ENCODE peak calls at places on chromosomes 3 and 15, in seven cellular contexts. One of them, this sample, is unnamed.

GRCh38 chr3:178439504-178439903 is 96.7 kb upstream of the KCNMB2 start:
- DNase-seq in left ventricle myocardium inferior: no peak
- DNase-seq in adrenal gland: no peak
- DNase-seq in AG04450: peak
- DNase-seq in sigmoid colon: no peak
- DNase-seq in mesendoderm: peak
- DNase-seq in cardiac muscle cell: peak
- DNase-seq in this sample: no peak

GRCh38 chr3:14496351-14496750 is 43.8 kb downstream of the GRIP2 start:
- DNase-seq in left ventricle myocardium inferior: no peak
- DNase-seq in adrenal gland: no peak
- DNase-seq in AG04450: no peak
- DNase-seq in sigmoid colon: no peak
- DNase-seq in mesendoderm: no peak
- DNase-seq in cardiac muscle cell: no peak
- DNase-seq in this sample: no peak

GRCh38 chr15:99076555-99077308 is 28.1 kb upstream of the SYNM start:
- DNase-seq in left ventricle myocardium inferior: peak
- DNase-seq in adrenal gland: peak
- DNase-seq in AG04450: peak
- DNase-seq in sigmoid colon: peak
- DNase-seq in mesendoderm: peak
- DNase-seq in cardiac muscle cell: peak
- DNase-seq in this sample: peak

GRCh38 chr3:4982773-4983738 is 3.8 kb downstream of the BHLHE40 start:
- DNase-seq in left ventricle myocardium inferior: no peak
- DNase-seq in adrenal gland: peak
- DNase-seq in AG04450: no peak
- DNase-seq in sigmoid colon: no peak
- DNase-seq in mesendoderm: no peak
- DNase-seq in cardiac muscle cell: no peak
- DNase-seq in this sample: no peak

GRCh38 chr15:68053701-68053996 is 466 bp upstream of the PIAS1 start:
- DNase-seq in left ventricle myocardium inferior: no peak
- DNase-seq in adrenal gland: no peak
- DNase-seq in AG04450: no peak
- DNase-seq in sigmoid colon: no peak
- DNase-seq in mesendoderm: no peak
- DNase-seq in cardiac muscle cell: no peak
- DNase-seq in this sample: no peak

GRCh38 chr3:57974796-57975388 is 33.3 kb upstream of the FLNB start:
- DNase-seq in left ventricle myocardium inferior: no peak
- DNase-seq in adrenal gland: peak
- DNase-seq in AG04450: peak
- DNase-seq in sigmoid colon: no peak
- DNase-seq in mesendoderm: peak
- DNase-seq in cardiac muscle cell: no peak
- DNase-seq in this sample: no peak

GRCh38 chr3:60363817-60364216 is 887.4 kb downstream of the FHIT start:
- DNase-seq in left ventricle myocardium inferior: no peak
- DNase-seq in adrenal gland: no peak
- DNase-seq in AG04450: peak
- DNase-seq in sigmoid colon: no peak
- DNase-seq in mesendoderm: no peak
- DNase-seq in cardiac muscle cell: no peak
- DNase-seq in this sample: no peak

GRCh38 chr3:194308635-194309213 is 42.4 kb downstream of the CPN2 start:
- DNase-seq in left ventricle myocardium inferior: no peak
- DNase-seq in adrenal gland: no peak
- DNase-seq in AG04450: no peak
- DNase-seq in sigmoid colon: peak
- DNase-seq in mesendoderm: no peak
- DNase-seq in cardiac muscle cell: no peak
- DNase-seq in this sample: no peak

GRCh38 chr15:68371851-68372250 is 60.1 kb downstream of the ITGA11 start:
- DNase-seq in left ventricle myocardium inferior: no peak
- DNase-seq in adrenal gland: no peak
- DNase-seq in AG04450: no peak
- DNase-seq in sigmoid colon: peak
- DNase-seq in mesendoderm: no peak
- DNase-seq in cardiac muscle cell: no peak
- DNase-seq in this sample: no peak

GRCh38 chr3:50347187-50347813 is 1.8 kb upstream of the ZMYND10 start:
- DNase-seq in left ventricle myocardium inferior: peak
- DNase-seq in adrenal gland: peak
- DNase-seq in AG04450: no peak
- DNase-seq in sigmoid colon: peak
- DNase-seq in mesendoderm: peak
- DNase-seq in cardiac muscle cell: peak
- DNase-seq in this sample: peak

GRCh38 chr3:108524547-108524946 is 14.2 kb upstream of the MYH15 start:
- DNase-seq in left ventricle myocardium inferior: no peak
- DNase-seq in adrenal gland: no peak
- DNase-seq in AG04450: no peak
- DNase-seq in sigmoid colon: no peak
- DNase-seq in mesendoderm: no peak
- DNase-seq in cardiac muscle cell: peak
- DNase-seq in this sample: no peak

GRCh38 chr15:90889736-90890456 is 5.6 kb downstream of the FES start:
- DNase-seq in left ventricle myocardium inferior: no peak
- DNase-seq in adrenal gland: no peak
- DNase-seq in AG04450: no peak
- DNase-seq in sigmoid colon: peak
- DNase-seq in mesendoderm: no peak
- DNase-seq in cardiac muscle cell: no peak
- DNase-seq in this sample: no peak

GRCh38 chr3:17602126-17602525 is 140.3 kb downstream of the TBC1D5 start:
- DNase-seq in left ventricle myocardium inferior: no peak
- DNase-seq in adrenal gland: no peak
- DNase-seq in AG04450: no peak
- DNase-seq in sigmoid colon: no peak
- DNase-seq in mesendoderm: peak
- DNase-seq in cardiac muscle cell: no peak
- DNase-seq in this sample: no peak

GRCh38 chr3:174329321-174329720 is 529.8 kb upstream of the NAALADL2 start:
- DNase-seq in left ventricle myocardium inferior: no peak
- DNase-seq in adrenal gland: no peak
- DNase-seq in AG04450: no peak
- DNase-seq in sigmoid colon: no peak
- DNase-seq in mesendoderm: no peak
- DNase-seq in cardiac muscle cell: no peak
- DNase-seq in this sample: no peak

GRCh38 chr3:122615303-122615702 is 37.9 kb downstream of the PARP15 start:
- DNase-seq in left ventricle myocardium inferior: no peak
- DNase-seq in adrenal gland: no peak
- DNase-seq in AG04450: no peak
- DNase-seq in sigmoid colon: no peak
- DNase-seq in mesendoderm: peak
- DNase-seq in cardiac muscle cell: no peak
- DNase-seq in this sample: no peak

GRCh38 chr15:85477730-85478129 is 97.3 kb downstream of the AKAP13 start:
- DNase-seq in left ventricle myocardium inferior: no peak
- DNase-seq in adrenal gland: no peak
- DNase-seq in AG04450: no peak
- DNase-seq in sigmoid colon: no peak
- DNase-seq in mesendoderm: no peak
- DNase-seq in cardiac muscle cell: no peak
- DNase-seq in this sample: peak

GRCh38 chr3:66253790-66254620 is 33.2 kb downstream of the SLC25A26 start:
- DNase-seq in left ventricle myocardium inferior: no peak
- DNase-seq in adrenal gland: no peak
- DNase-seq in AG04450: no peak
- DNase-seq in sigmoid colon: no peak
- DNase-seq in mesendoderm: peak
- DNase-seq in cardiac muscle cell: peak
- DNase-seq in this sample: no peak

GRCh38 chr3:71305246-71306206 is 278.0 kb downstream of the FOXP1 start:
- DNase-seq in left ventricle myocardium inferior: peak
- DNase-seq in adrenal gland: no peak
- DNase-seq in AG04450: no peak
- DNase-seq in sigmoid colon: no peak
- DNase-seq in mesendoderm: peak
- DNase-seq in cardiac muscle cell: peak
- DNase-seq in this sample: peak

GRCh38 chr15:66681395-66681794 is 20.6 kb upstream of the SMAD6 start:
- DNase-seq in left ventricle myocardium inferior: no peak
- DNase-seq in adrenal gland: no peak
- DNase-seq in AG04450: no peak
- DNase-seq in sigmoid colon: no peak
- DNase-seq in mesendoderm: no peak
- DNase-seq in cardiac muscle cell: no peak
- DNase-seq in this sample: no peak

GRCh38 chr3:123732447-123732846 is 147.6 kb upstream of the HACD2 start:
- DNase-seq in left ventricle myocardium inferior: no peak
- DNase-seq in adrenal gland: no peak
- DNase-seq in AG04450: peak
- DNase-seq in sigmoid colon: no peak
- DNase-seq in mesendoderm: no peak
- DNase-seq in cardiac muscle cell: no peak
- DNase-seq in this sample: no peak

DNA sequence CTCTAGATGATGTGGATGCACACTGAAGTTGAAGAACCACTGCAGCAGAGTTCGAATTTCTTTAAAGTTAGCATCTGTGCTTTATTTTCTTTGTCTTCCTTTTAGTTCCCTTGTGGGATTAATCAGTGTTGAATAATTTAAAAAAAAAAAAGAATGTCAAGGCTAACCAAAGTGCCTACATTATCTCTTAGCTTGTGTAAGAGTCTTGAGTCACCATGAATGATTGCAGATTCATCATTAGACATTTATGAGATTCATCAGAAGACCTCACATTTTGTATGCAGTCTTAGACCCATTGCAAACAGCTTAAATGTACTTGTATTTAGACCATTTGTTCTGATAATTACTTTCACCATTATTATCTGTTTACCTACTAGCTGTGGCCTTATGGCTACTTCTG is 182.2 kb downstream of the FNDC3B start:
- DNase-seq in left ventricle myocardium inferior: no peak
- DNase-seq in adrenal gland: no peak
- DNase-seq in AG04450: peak
- DNase-seq in sigmoid colon: no peak
- DNase-seq in mesendoderm: no peak
- DNase-seq in cardiac muscle cell: no peak
- DNase-seq in this sample: no peak
- H3K27ac ChIP-seq in left ventricle myocardium inferior: no peak
- H3K27ac ChIP-seq in adrenal gland: peak
- H3K27ac ChIP-seq in AG04450: no peak
- H3K27ac ChIP-seq in sigmoid colon: no peak
- H3K27ac ChIP-seq in mesendoderm: no peak
- H3K27ac ChIP-seq in cardiac muscle cell: no peak
- H3K27ac ChIP-seq in this sample: no peak

DNA sequence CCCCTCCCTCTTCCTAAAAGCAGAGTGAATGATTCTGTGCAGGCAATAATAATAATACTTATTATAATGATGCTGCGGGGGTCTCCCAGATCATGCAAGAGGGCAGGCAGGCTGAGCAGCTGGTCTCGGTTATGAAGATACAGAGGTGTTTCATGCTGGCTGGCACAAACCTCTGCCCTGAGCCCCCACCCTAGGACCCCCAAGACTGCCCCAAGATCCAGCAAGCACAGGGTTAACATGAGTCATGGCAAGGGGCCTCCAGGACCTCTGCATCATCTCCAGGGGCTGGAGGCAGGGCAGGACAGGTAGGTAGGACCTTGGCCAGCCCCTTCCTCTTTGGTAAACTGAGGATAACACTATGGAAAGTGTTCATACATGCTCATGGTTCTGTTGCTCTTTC is 2.7 kb downstream of the MGLL start:
- DNase-seq in left ventricle myocardium inferior: no peak
- DNase-seq in adrenal gland: no peak
- DNase-seq in AG04450: no peak
- DNase-seq in sigmoid colon: no peak
- DNase-seq in mesendoderm: no peak
- DNase-seq in cardiac muscle cell: no peak
- DNase-seq in this sample: no peak
- H3K27ac ChIP-seq in left ventricle myocardium inferior: peak
- H3K27ac ChIP-seq in adrenal gland: no peak
- H3K27ac ChIP-seq in AG04450: no peak
- H3K27ac ChIP-seq in sigmoid colon: peak
- H3K27ac ChIP-seq in mesendoderm: no peak
- H3K27ac ChIP-seq in cardiac muscle cell: no peak
- H3K27ac ChIP-seq in this sample: no peak

DNA sequence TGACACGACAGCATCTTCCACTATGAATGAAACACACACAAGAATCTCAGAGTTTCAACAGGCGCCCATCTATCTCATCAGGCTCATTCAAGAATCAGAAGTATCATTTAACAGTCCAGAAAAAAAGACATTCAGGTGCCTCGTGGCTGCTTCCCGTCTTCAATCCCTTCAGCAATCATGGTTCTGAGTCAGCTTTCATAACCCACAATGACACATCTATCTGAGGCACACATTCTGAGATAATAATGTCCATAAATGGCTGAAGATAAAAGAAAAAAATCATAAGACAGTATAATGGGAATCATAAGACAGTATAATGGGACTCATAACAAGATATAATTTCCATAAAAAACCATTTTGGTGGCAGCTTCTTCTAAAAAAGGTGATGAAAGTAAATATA is 52.5 kb downstream of the TNIK start:
- DNase-seq in left ventricle myocardium inferior: no peak
- DNase-seq in adrenal gland: peak
- DNase-seq in AG04450: no peak
- DNase-seq in sigmoid colon: no peak
- DNase-seq in mesendoderm: no peak
- DNase-seq in cardiac muscle cell: no peak
- DNase-seq in this sample: no peak
- H3K27ac ChIP-seq in left ventricle myocardium inferior: no peak
- H3K27ac ChIP-seq in adrenal gland: no peak
- H3K27ac ChIP-seq in AG04450: no peak
- H3K27ac ChIP-seq in sigmoid colon: no peak
- H3K27ac ChIP-seq in mesendoderm: no peak
- H3K27ac ChIP-seq in cardiac muscle cell: no peak
- H3K27ac ChIP-seq in this sample: no peak

DNA sequence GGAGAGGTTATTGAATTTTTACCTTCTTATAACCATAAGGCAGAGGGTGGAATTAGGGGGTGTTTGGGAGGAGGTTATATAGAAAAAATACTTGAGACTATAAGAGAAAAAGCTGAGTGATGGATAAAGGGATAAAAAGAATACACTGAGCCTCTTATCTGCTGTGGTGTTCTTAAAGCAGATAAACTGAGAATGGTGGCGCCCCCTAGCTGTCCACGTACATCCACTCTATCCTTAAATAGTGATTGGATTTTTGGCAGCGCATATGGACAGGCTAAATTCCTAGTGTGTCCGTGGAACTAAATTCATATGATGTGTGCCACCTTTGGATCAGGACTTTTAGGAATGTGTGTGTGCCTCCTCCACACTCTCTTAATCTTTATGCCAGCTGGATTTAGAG is 121.1 kb downstream of the OXSM start:
- DNase-seq in left ventricle myocardium inferior: no peak
- DNase-seq in adrenal gland: peak
- DNase-seq in AG04450: no peak
- DNase-seq in sigmoid colon: no peak
- DNase-seq in mesendoderm: peak
- DNase-seq in cardiac muscle cell: no peak
- DNase-seq in this sample: peak
- H3K27ac ChIP-seq in left ventricle myocardium inferior: no peak
- H3K27ac ChIP-seq in adrenal gland: no peak
- H3K27ac ChIP-seq in AG04450: no peak
- H3K27ac ChIP-seq in sigmoid colon: no peak
- H3K27ac ChIP-seq in mesendoderm: no peak
- H3K27ac ChIP-seq in cardiac muscle cell: no peak
- H3K27ac ChIP-seq in this sample: no peak

This sample was measured in testis.